ENCODE peak calls at places on chromosomes 6 and 20, in eight cellular contexts. M is A549; T is CD4-positive, alpha-beta T cell; K is BJ; B is fibroblast of the aortic adventitia; Q is OCI-LY7; S is neural crest cell; V is CD8-positive, alpha-beta T cell. X is an unnamed sample.

GRCh38 chr20:25327521-25328235 is 63.0 kb downstream of the ABHD12 start:
- DNase-seq in M (no peak), T (no peak), K (no peak), B (no peak), Q (no peak), S (no peak), V (no peak), X (no peak)

GRCh38 chr6:158328446-158328845 is 16.2 kb downstream of the TULP4 start:
- DNase-seq in M (no peak), T (no peak), K (no peak), B (no peak), Q (no peak), S (no peak), V (no peak), X (no peak)

GRCh38 chr6:16760536-16761468 is at the start of gene ATXN1:
- DNase-seq in M (peak; percentile 61), T (peak; percentile 51), K (no peak), B (no peak), Q (no peak), S (peak; percentile 54), V (peak; percentile 75), X (peak; percentile 38)

GRCh38 chr6:128117916-128118315 is 217.1 kb upstream of the THEMIS start:
- DNase-seq in M (no peak), T (no peak), K (no peak), B (no peak), Q (no peak), S (no peak), V (no peak), X (no peak)

GRCh38 chr20:53751394-53752368 is 158.0 kb upstream of the ZNF217 start:
- DNase-seq in M (peak; percentile 62), T (no peak), K (no peak), B (peak; percentile 26), Q (peak; percentile 86), S (no peak), V (peak; percentile 29), X (peak; percentile 56)

GRCh38 chr20:36407196-36407733 is 101.1 kb downstream of the DLGAP4 start:
- DNase-seq in M (no peak), T (no peak), K (no peak), B (peak; percentile 52), Q (no peak), S (no peak), V (no peak), X (no peak)

GRCh38 chr6:130858498-130859160 is 31.4 kb downstream of the SMLR1 start:
- DNase-seq in M (no peak), T (no peak), K (no peak), B (no peak), Q (no peak), S (no peak), V (no peak), X (no peak)

GRCh38 chr6:90237350-90237990 is 59.2 kb downstream of the BACH2 start:
- DNase-seq in M (no peak), T (no peak), K (no peak), B (no peak), Q (no peak), S (no peak), V (no peak), X (no peak)

GRCh38 chr20:38918172-38918571 is 8.0 kb upstream of the FAM83D start:
- DNase-seq in M (no peak), T (no peak), K (no peak), B (no peak), Q (no peak), S (no peak), V (no peak), X (no peak)

GRCh38 chr6:107230024-107230423 is 114.7 kb upstream of the BEND3 start:
- DNase-seq in M (no peak), T (no peak), K (no peak), B (no peak), Q (no peak), S (no peak), V (no peak), X (no peak)

GRCh38 chr6:85670573-85670972 is 27.9 kb upstream of the SYNCRIP start:
- DNase-seq in M (no peak), T (no peak), K (no peak), B (peak; percentile 69), Q (peak; percentile 8), S (no peak), V (no peak), X (no peak)

GRCh38 chr6:12537389-12537788 is 179.2 kb upstream of the PHACTR1 start:
- DNase-seq in M (no peak), T (no peak), K (no peak), B (peak; percentile 95), Q (no peak), S (no peak), V (no peak), X (no peak)

GRCh38 chr6:98532004-98532403 is 302.4 kb upstream of the POU3F2 start:
- DNase-seq in M (no peak), T (no peak), K (no peak), B (no peak), Q (peak; percentile 3), S (no peak), V (no peak), X (no peak)

GRCh38 chr6:129402244-129402643 is 307.7 kb downstream of the ARHGAP18 start:
- DNase-seq in M (no peak), T (no peak), K (no peak), B (no peak), Q (no peak), S (no peak), V (no peak), X (no peak)

GRCh38 chr6:34723203-34723602 is 26.6 kb upstream of the ILRUN start:
- DNase-seq in M (peak; percentile 62), T (no peak), K (no peak), B (peak; percentile 9), Q (no peak), S (no peak), V (no peak), X (no peak)

GRCh38 chr6:35435075-35435837 is 16.9 kb upstream of the FANCE start:
- DNase-seq in M (no peak), T (no peak), K (no peak), B (no peak), Q (no peak), S (no peak), V (no peak), X (no peak)

GRCh38 chr20:16479666-16480065 is 93.6 kb downstream of the KIF16B start:
- DNase-seq in M (no peak), T (no peak), K (no peak), B (no peak), Q (no peak), S (no peak), V (no peak), X (no peak)

GRCh38 chr6:1604347-1604990 is 5.2 kb upstream of the FOXC1 start:
- DNase-seq in M (peak; percentile 52), T (peak; percentile 74), K (no peak), B (peak; percentile 38), Q (peak; percentile 57), S (peak; percentile 82), V (peak; percentile 43), X (peak; percentile 44)

GRCh38 chr6:7159790-7160525 is 52.2 kb downstream of the RREB1 start:
- DNase-seq in M (no peak), T (no peak), K (no peak), B (no peak), Q (no peak), S (no peak), V (no peak), X (no peak)

GRCh38 chr6:7155871-7156579 is 48.3 kb downstream of the RREB1 start:
- DNase-seq in M (no peak), T (no peak), K (no peak), B (peak; percentile 35), Q (peak; percentile 19), S (no peak), V (no peak), X (no peak)

GRCh38 chr6:7156666-7157278 is 49.0 kb downstream of the RREB1 start:
- DNase-seq in M (no peak), T (no peak), K (peak; percentile 72), B (peak; percentile 86), Q (no peak), S (no peak), V (no peak), X (no peak)

GRCh38 chr6:7161253-7161623 is 53.5 kb downstream of the RREB1 start:
- DNase-seq in M (no peak), T (no peak), K (no peak), B (no peak), Q (no peak), S (no peak), V (no peak), X (no peak)

GRCh38 chr6:7157752-7158616 is 50.2 kb downstream of the RREB1 start:
- DNase-seq in M (no peak), T (no peak), K (no peak), B (peak; percentile 28), Q (no peak), S (no peak), V (no peak), X (no peak)
- TF ChIP-seq CTCF in M (no peak), T (no peak), K (no peak), B (no peak), Q (no peak), S (no peak), V (no peak), X (no peak)

GRCh38 chr20:4569092-4569491 is 152.6 kb upstream of the PRND start:
- DNase-seq in M (peak; percentile 40), T (no peak), K (no peak), B (no peak), Q (no peak), S (no peak), V (no peak), X (peak; percentile 26)
- TF ChIP-seq CTCF in M (no peak), T (no peak), K (no peak), B (peak; percentile 30), Q (peak; percentile 56), S (peak; percentile 39), V (no peak), X (peak; percentile 50)

DNA sequence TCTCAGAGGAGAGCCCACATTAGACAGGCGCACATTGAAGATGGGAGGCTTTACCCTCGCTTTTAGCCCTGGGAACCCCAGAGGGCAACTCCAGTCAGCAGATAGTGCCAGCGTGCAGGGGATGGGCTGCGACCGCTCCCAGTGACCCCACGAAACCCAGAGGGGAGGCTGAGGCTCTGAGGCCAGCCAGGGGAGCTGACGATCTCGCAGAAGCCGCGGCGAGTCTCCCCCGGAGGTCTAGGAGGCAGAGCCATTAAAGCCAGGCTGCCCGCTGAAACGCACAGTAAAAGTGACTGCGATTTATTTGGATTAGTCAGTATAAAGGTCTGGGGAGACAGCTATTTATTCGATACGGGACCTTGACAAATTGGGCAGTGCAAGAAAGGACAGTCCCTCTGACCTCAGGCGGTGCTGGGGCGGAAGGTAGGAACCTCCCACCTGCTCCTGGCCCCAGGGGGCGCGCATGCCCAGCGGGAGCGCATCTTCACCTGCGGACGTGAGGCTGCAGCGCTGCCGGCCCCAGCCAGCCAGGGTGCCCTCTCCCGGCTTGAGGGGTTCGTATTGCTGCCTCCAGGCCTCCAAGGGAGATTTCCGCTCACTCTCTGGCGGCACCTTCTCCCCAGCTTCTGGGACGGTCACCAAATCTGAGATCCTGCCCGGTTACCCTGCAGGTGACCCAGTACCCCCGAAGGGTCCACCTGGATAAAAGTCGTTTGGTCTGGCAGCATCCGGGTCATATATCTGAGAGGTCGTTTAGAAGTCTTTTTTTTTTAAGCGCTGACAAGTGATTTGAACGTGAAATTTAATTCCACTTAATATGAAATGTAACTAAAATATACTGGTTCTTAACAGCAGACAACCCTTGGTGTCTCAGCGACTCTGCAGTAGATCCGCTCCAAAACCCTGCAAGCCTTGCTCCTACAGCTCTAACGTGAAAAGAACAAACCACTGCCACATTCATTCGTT is 34.0 kb upstream of the TCF21 start:
- DNase-seq in M (no peak), T (no peak), K (no peak), B (no peak), Q (no peak), S (peak; percentile 16), V (no peak), X (no peak)
- TF ChIP-seq CTCF in M (no peak), T (no peak), K (no peak), B (no peak), Q (no peak), S (no peak), V (no peak), X (no peak)

GRCh38 chr20:577167-577791 is 32.8 kb downstream of the TCF15 start:
- DNase-seq in M (peak; percentile 79), T (no peak), K (no peak), B (peak; percentile 6), Q (peak; percentile 61), S (no peak), V (no peak), X (no peak)
- TF ChIP-seq CTCF in M (peak; percentile 24), T (no peak), K (peak; percentile 26), B (peak; percentile 45), Q (peak; percentile 70), S (peak; percentile 49), V (no peak), X (peak; percentile 34)

X was measured in DND-41.